ENCODE peak calls at places on chromosomes 2 and 18, in eight cellular contexts. One of them, this sample, is unnamed.

GRCh38 chr2:70541481-70542020 is 12.1 kb downstream of the TGFA start:
- DNase-seq in endothelial cell: no peak
- DNase-seq in WTC11: no peak
- DNase-seq in A673: no peak
- DNase-seq in fibroblast of mammary gland: no peak
- DNase-seq in mesothelial cell of epicardium: no peak
- DNase-seq in uterus: no peak
- DNase-seq in astrocyte of the cerebellum: no peak
- DNase-seq in this sample: no peak

GRCh38 chr2:127545189-127545588 is 9.7 kb downstream of the MYO7B start:
- DNase-seq in WTC11: no peak
- DNase-seq in uterus: no peak
- DNase-seq in mesothelial cell of epicardium: no peak
- DNase-seq in astrocyte of the cerebellum: no peak
- DNase-seq in fibroblast of mammary gland: no peak
- DNase-seq in endothelial cell: no peak
- DNase-seq in A673: no peak
- DNase-seq in this sample: no peak

GRCh38 chr2:176002684-176003225 is 688 bp upstream of the LNPK start:
- DNase-seq in astrocyte of the cerebellum: no peak
- DNase-seq in WTC11: no peak
- DNase-seq in A673: no peak
- DNase-seq in fibroblast of mammary gland: peak; percentile 47
- DNase-seq in uterus: no peak
- DNase-seq in mesothelial cell of epicardium: no peak
- DNase-seq in endothelial cell: peak; percentile 18
- DNase-seq in this sample: peak; percentile 37

GRCh38 chr2:71620116-71620515 is 166.8 kb downstream of the DYSF start:
- DNase-seq in WTC11: no peak
- DNase-seq in mesothelial cell of epicardium: no peak
- DNase-seq in endothelial cell: no peak
- DNase-seq in A673: no peak
- DNase-seq in uterus: no peak
- DNase-seq in fibroblast of mammary gland: no peak
- DNase-seq in astrocyte of the cerebellum: no peak
- DNase-seq in this sample: no peak

GRCh38 chr18:45761512-45762114 is 37.6 kb downstream of the SLC14A1 start:
- DNase-seq in endothelial cell: no peak
- DNase-seq in astrocyte of the cerebellum: no peak
- DNase-seq in uterus: no peak
- DNase-seq in mesothelial cell of epicardium: no peak
- DNase-seq in A673: no peak
- DNase-seq in fibroblast of mammary gland: no peak
- DNase-seq in WTC11: no peak
- DNase-seq in this sample: no peak

GRCh38 chr2:241617431-241618154 is 19.4 kb downstream of the THAP4 start:
- DNase-seq in astrocyte of the cerebellum: no peak
- DNase-seq in endothelial cell: no peak
- DNase-seq in uterus: no peak
- DNase-seq in A673: peak; percentile 73
- DNase-seq in mesothelial cell of epicardium: no peak
- DNase-seq in fibroblast of mammary gland: no peak
- DNase-seq in WTC11: no peak
- DNase-seq in this sample: peak; percentile 77

GRCh38 chr18:10202947-10203346 is 251.5 kb upstream of the APCDD1 start:
- DNase-seq in uterus: no peak
- DNase-seq in A673: peak; percentile 47
- DNase-seq in endothelial cell: no peak
- DNase-seq in fibroblast of mammary gland: no peak
- DNase-seq in astrocyte of the cerebellum: no peak
- DNase-seq in mesothelial cell of epicardium: no peak
- DNase-seq in WTC11: no peak
- DNase-seq in this sample: no peak

GRCh38 chr2:217964255-217964654 is 38.5 kb downstream of the TNS1 start:
- DNase-seq in endothelial cell: no peak
- DNase-seq in A673: no peak
- DNase-seq in fibroblast of mammary gland: no peak
- DNase-seq in WTC11: no peak
- DNase-seq in mesothelial cell of epicardium: no peak
- DNase-seq in uterus: peak; percentile 13
- DNase-seq in astrocyte of the cerebellum: no peak
- DNase-seq in this sample: no peak

DNA sequence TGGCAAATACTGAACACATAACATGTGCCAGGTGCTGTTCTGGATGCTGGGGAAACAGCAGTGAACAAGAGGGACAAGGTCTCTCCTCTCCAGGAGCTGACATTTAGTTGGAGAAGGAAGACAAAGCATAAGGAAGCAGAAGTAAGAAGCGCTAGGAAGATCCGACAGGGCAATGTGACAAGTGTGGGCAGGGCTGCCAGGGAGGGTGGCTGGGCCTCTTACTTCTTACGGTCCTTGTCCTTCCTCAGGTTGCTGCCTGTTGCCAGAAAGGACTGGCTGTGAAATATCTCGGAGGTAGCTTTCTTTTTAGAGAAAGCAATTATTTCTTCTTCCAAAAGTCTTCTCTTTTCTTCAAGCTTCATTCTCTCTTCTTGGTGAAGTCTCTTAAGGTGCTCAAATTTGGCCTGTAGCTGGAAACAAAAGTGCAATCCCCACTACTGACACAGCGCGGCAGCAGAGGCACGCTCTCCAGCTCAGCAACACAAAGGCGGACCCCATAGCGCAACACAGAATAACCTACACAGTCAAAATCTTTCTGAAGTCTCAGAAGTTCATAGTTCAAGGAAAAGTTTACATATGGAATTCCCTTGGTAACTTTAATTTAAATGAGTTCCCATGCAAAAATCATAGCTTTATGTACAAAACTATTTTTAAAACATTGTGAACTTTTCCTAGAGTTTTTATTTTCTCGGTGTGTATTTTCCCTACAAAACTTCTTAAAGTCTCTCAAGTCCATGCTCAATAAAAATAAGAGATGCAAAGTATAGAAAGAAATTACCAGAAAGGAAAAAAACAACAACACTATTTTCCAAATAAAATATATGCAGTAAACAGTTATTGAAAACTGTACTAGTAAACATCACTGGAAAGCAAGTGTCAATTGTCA is 67.7 kb downstream of the SEPTIN10 start:
- DNase-seq in astrocyte of the cerebellum: peak; percentile 41
- DNase-seq in endothelial cell: peak; percentile 75
- DNase-seq in WTC11: peak; percentile 67
- DNase-seq in A673: peak; percentile 77
- DNase-seq in mesothelial cell of epicardium: no peak
- DNase-seq in fibroblast of mammary gland: peak; percentile 58
- DNase-seq in uterus: peak; percentile 79
- DNase-seq in this sample: peak; percentile 67
- TF ChIP-seq CTCF in astrocyte of the cerebellum: peak; percentile 97
- TF ChIP-seq CTCF in endothelial cell: peak; percentile 84
- TF ChIP-seq CTCF in WTC11: peak; percentile 74
- TF ChIP-seq CTCF in A673: peak; percentile 91
- TF ChIP-seq CTCF in mesothelial cell of epicardium: peak; percentile 73
- TF ChIP-seq CTCF in fibroblast of mammary gland: peak; percentile 96
- TF ChIP-seq CTCF in uterus: peak; percentile 84
- TF ChIP-seq CTCF in this sample: peak; percentile 87

GRCh38 chr18:32010124-32010745 is 8.4 kb upstream of the RNF125 start:
- DNase-seq in A673: peak; percentile 46
- DNase-seq in astrocyte of the cerebellum: no peak
- DNase-seq in fibroblast of mammary gland: peak; percentile 35
- DNase-seq in mesothelial cell of epicardium: no peak
- DNase-seq in WTC11: no peak
- DNase-seq in endothelial cell: no peak
- DNase-seq in uterus: no peak
- DNase-seq in this sample: no peak
- TF ChIP-seq CTCF in A673: no peak
- TF ChIP-seq CTCF in astrocyte of the cerebellum: no peak
- TF ChIP-seq CTCF in fibroblast of mammary gland: no peak
- TF ChIP-seq CTCF in mesothelial cell of epicardium: no peak
- TF ChIP-seq CTCF in WTC11: no peak
- TF ChIP-seq CTCF in endothelial cell: no peak
- TF ChIP-seq CTCF in uterus: no peak
- TF ChIP-seq CTCF in this sample: no peak

GRCh38 chr2:1910562-1911256 is 166.4 kb upstream of the PXDN start:
- DNase-seq in endothelial cell: no peak
- DNase-seq in WTC11: no peak
- DNase-seq in astrocyte of the cerebellum: peak; percentile 15
- DNase-seq in uterus: no peak
- DNase-seq in mesothelial cell of epicardium: no peak
- DNase-seq in A673: peak; percentile 39
- DNase-seq in fibroblast of mammary gland: peak; percentile 1
- DNase-seq in this sample: no peak
- TF ChIP-seq CTCF in endothelial cell: no peak
- TF ChIP-seq CTCF in WTC11: no peak
- TF ChIP-seq CTCF in astrocyte of the cerebellum: peak; percentile 69
- TF ChIP-seq CTCF in uterus: no peak
- TF ChIP-seq CTCF in mesothelial cell of epicardium: no peak
- TF ChIP-seq CTCF in A673: peak; percentile 61
- TF ChIP-seq CTCF in fibroblast of mammary gland: no peak
- TF ChIP-seq CTCF in this sample: peak; percentile 47

GRCh38 chr18:48649231-48649630 is 110.4 kb downstream of the CTIF start:
- DNase-seq in WTC11: peak; percentile 69
- DNase-seq in endothelial cell: no peak
- DNase-seq in A673: no peak
- DNase-seq in fibroblast of mammary gland: no peak
- DNase-seq in mesothelial cell of epicardium: no peak
- DNase-seq in uterus: no peak
- DNase-seq in astrocyte of the cerebellum: no peak
- DNase-seq in this sample: no peak
- TF ChIP-seq CTCF in WTC11: no peak
- TF ChIP-seq CTCF in endothelial cell: no peak
- TF ChIP-seq CTCF in A673: peak; percentile 23
- TF ChIP-seq CTCF in fibroblast of mammary gland: no peak
- TF ChIP-seq CTCF in mesothelial cell of epicardium: no peak
- TF ChIP-seq CTCF in uterus: no peak
- TF ChIP-seq CTCF in astrocyte of the cerebellum: no peak
- TF ChIP-seq CTCF in this sample: no peak

This sample was measured in heart left ventricle.